ENCODE peak calls at places on chromosome 3, in four cellular contexts. X is H1, U is HepG2, I is GM12878. B is an unnamed sample.

GRCh38 chr3:183188895-183189462 is 26.4 kb upstream of the LAMP3 start:
- DNase-seq in X (peak), U (peak), I (no peak), B (peak)

GRCh38 chr3:109707642-109708041 is 370.3 kb upstream of the DPPA4 start:
- DNase-seq in I (no peak), X (no peak), U (no peak), B (no peak)

GRCh38 chr3:48215466-48215865 is 7.8 kb upstream of the CAMP start:
- DNase-seq in X (no peak), U (no peak), I (no peak), B (no peak)

GRCh38 chr3:55591893-55592292 is 104.8 kb upstream of the WNT5A start:
- DNase-seq in I (no peak), X (no peak), U (no peak), B (no peak)

GRCh38 chr3:64316971-64317370 is 91.7 kb upstream of the PRICKLE2 start:
- DNase-seq in X (no peak), U (no peak), I (no peak), B (no peak)

GRCh38 chr3:43473228-43473627 is 148.6 kb downstream of the ANO10 start:
- DNase-seq in X (no peak), U (no peak), I (no peak), B (no peak)

GRCh38 chr3:107198522-107199271 is 178.5 kb upstream of the CCDC54 start:
- DNase-seq in X (no peak), U (no peak), I (no peak), B (no peak)

GRCh38 chr3:165196577-165197561 is 685 bp upstream of the SLITRK3 start:
- DNase-seq in I (no peak), U (no peak), X (peak), B (no peak)

GRCh38 chr3:18422972-18423371 is 2.2 kb downstream of the SATB1 start:
- DNase-seq in U (no peak), I (no peak), X (no peak), B (no peak)

GRCh38 chr3:63064216-63064755 is 189.1 kb upstream of the CADPS start:
- DNase-seq in X (no peak), I (no peak), U (no peak), B (no peak)

GRCh38 chr3:25648925-25649828 is 15.5 kb downstream of the TOP2B start:
- DNase-seq in U (no peak), X (no peak), I (no peak), B (no peak)
- TF ChIP-seq CBX5 in U (no peak), X (no peak), I (peak), B (no peak)

DNA sequence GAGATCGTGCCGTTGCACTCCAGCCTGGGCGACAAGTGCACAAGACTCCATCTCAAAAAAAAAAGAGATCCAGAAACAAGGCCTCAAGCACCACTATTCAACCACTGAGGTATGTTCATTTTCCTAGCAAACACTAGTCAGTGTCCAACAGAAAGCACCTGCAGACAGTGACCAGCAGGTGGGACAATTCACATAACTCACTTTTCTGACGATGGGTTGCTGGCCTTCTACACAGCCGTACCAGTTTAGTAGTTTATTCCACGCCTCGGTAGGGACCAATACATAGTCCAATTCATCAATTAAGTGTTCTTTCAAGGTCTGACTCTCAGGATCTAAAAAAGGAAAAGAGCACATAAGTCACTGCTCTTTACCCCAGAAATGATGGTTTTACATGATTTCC is 12.4 kb downstream of the USP4 start:
- DNase-seq in I (no peak), X (no peak), U (peak), B (no peak)
- TF ChIP-seq CBX5 in I (no peak), X (no peak), U (no peak), B (no peak)

DNA sequence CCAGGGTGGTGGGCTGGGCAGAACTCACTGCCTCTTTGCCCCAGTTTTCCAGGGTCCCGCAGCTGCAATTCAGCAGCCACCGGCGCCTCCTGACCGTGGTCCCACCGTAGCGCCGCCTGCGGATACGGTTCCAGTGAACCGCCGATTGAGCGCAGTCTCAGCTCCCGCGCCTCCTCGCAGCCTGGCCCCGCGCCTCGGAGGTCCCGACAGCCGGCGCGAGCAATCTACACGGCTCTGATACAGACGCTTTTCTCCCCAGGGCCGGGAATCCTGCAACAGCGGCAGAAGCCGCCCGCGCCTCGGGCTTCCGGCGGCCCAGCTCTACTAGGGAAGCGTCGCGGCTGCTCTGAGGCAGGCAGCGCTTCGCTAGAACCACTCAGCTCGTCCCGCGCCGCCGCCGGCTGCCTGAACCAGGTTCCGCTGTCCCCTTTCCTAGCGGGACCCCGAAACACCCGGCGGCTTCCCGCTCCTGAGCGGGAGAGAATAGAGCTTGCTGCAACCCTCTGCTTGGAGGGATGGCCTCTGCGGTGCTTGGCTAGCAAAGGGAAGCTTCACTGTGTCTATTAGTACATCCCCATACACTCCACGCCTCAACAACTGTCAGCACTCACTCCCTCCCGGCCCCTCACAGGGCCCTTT is 3.1 kb downstream of the FOXL2NB start:
- DNase-seq in U (no peak), X (peak), I (no peak), B (no peak)
- TF ChIP-seq CBX5 in U (no peak), X (no peak), I (no peak), B (no peak)

DNA sequence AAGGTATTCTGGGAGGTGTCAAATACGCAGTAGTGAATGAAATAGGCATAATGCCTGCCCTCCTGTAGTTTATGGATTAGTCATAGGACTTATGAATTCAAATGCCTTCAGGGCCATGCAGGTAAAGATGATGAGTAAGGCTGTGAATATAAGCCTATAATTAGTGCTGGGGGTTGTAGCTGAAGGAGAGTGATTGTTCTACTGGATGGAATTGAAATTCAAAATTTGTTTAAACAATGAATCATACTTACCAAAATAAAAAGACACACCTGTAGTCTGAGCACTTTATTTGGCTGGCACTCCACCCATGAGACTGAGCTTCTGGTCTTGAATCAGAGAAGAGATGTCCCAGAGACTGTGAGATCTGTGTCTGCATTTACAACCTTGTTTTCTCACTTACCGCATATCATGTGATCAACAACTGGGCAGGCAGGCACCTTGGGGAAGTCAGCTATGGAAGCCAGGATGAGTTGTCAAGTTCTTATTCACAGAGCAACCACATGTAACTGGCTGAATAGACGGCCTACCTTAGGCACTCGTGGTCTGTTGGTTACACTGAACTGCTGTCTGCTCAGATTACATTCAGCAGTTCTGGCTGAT is 291.8 kb downstream of the NAALADL2 start:
- DNase-seq in X (no peak), I (no peak), U (no peak), B (no peak)
- TF ChIP-seq CBX5 in X (no peak), I (no peak), U (no peak), B (no peak)

GRCh38 chr3:4504340-4505261 is 11.5 kb downstream of the ITPR1 start:
- DNase-seq in U (no peak), X (no peak), I (no peak), B (no peak)

GRCh38 chr3:4501991-4502390 is 8.8 kb downstream of the ITPR1 start:
- DNase-seq in X (no peak), U (no peak), I (no peak), B (no peak)

GRCh38 chr3:4505688-4506558 is 12.8 kb downstream of the ITPR1 start:
- DNase-seq in U (peak), X (no peak), I (no peak), B (no peak)

GRCh38 chr3:4501422-4501821 is 8.3 kb downstream of the ITPR1 start:
- DNase-seq in X (no peak), U (peak), I (no peak), B (no peak)

GRCh38 chr3:4503050-4503449 is 9.9 kb downstream of the ITPR1 start:
- DNase-seq in I (no peak), X (no peak), U (no peak), B (no peak)
- TF ChIP-seq CBX5 in I (no peak), X (no peak), U (no peak), B (no peak)

GRCh38 chr3:194617058-194617671 is 16.1 kb downstream of the TMEM44 start:
- DNase-seq in I (no peak), U (no peak), X (no peak), B (no peak)
- TF ChIP-seq CBX5 in I (no peak), U (no peak), X (no peak), B (no peak)

GRCh38 chr3:132020058-132020457 is 14.8 kb downstream of the CPNE4 start:
- DNase-seq in I (no peak), U (no peak), X (no peak), B (no peak)

GRCh38 chr3:132014105-132014504 is 20.7 kb downstream of the CPNE4 start:
- DNase-seq in X (no peak), U (no peak), I (no peak), B (no peak)

GRCh38 chr3:132017137-132017536 is 17.7 kb downstream of the CPNE4 start:
- DNase-seq in U (no peak), X (no peak), I (no peak), B (no peak)

GRCh38 chr3:132016061-132017041 is 18.5 kb downstream of the CPNE4 start:
- DNase-seq in U (no peak), I (no peak), X (no peak), B (no peak)
- TF ChIP-seq CBX5 in U (no peak), I (no peak), X (no peak), B (no peak)